ENCODE peak calls at places on chromosomes 16 and 17, in four cellular contexts. One of them, this sample, is unnamed.

GRCh38 chr17:19904924-19905323 is 37.2 kb upstream of the ULK2 start:
- DNase-seq in GM12878: no peak
- DNase-seq in WTC11: no peak
- DNase-seq in HepG2: no peak
- DNase-seq in this sample: no peak

GRCh38 chr17:2904135-2904534 is 107.9 kb downstream of the RAP1GAP2 start:
- DNase-seq in GM12878: no peak
- DNase-seq in HepG2: no peak
- DNase-seq in WTC11: no peak
- DNase-seq in this sample: no peak

GRCh38 chr17:57724038-57724728 is 20.9 kb downstream of the CCDC182 start:
- DNase-seq in GM12878: peak; percentile 32
- DNase-seq in WTC11: no peak
- DNase-seq in HepG2: no peak
- DNase-seq in this sample: no peak

GRCh38 chr16:81678326-81679095 is 100.6 kb upstream of the PLCG2 start:
- DNase-seq in GM12878: no peak
- DNase-seq in WTC11: no peak
- DNase-seq in HepG2: no peak
- DNase-seq in this sample: peak; percentile 33

GRCh38 chr17:47223007-47223406 is 13.9 kb downstream of the MYL4 start:
- DNase-seq in WTC11: no peak
- DNase-seq in GM12878: no peak
- DNase-seq in HepG2: no peak
- DNase-seq in this sample: no peak

GRCh38 chr16:69367980-69368379 is 16.4 kb upstream of the TMED6 start:
- DNase-seq in GM12878: no peak
- DNase-seq in WTC11: no peak
- DNase-seq in HepG2: no peak
- DNase-seq in this sample: no peak

GRCh38 chr17:29299031-29299430 is 5.1 kb upstream of the NUFIP2 start:
- DNase-seq in HepG2: no peak
- DNase-seq in GM12878: no peak
- DNase-seq in WTC11: no peak
- DNase-seq in this sample: no peak

GRCh38 chr17:51397361-51398127 is 137.2 kb downstream of the UTP18 start:
- DNase-seq in HepG2: no peak
- DNase-seq in WTC11: no peak
- DNase-seq in GM12878: no peak
- DNase-seq in this sample: no peak

GRCh38 chr17:27762527-27763305 is 37.6 kb downstream of the NOS2 start:
- DNase-seq in GM12878: no peak
- DNase-seq in WTC11: peak; percentile 59
- DNase-seq in HepG2: no peak
- DNase-seq in this sample: no peak

GRCh38 chr16:66026211-66026610 is 340.3 kb upstream of the CDH5 start:
- DNase-seq in WTC11: peak; percentile 52
- DNase-seq in GM12878: no peak
- DNase-seq in HepG2: no peak
- DNase-seq in this sample: peak; percentile 9

GRCh38 chr16:53504665-53505064 is 1.7 kb upstream of the AKTIP start:
- DNase-seq in WTC11: no peak
- DNase-seq in HepG2: no peak
- DNase-seq in GM12878: no peak
- DNase-seq in this sample: no peak

GRCh38 chr17:6313835-6314234 is 121.1 kb downstream of the AIPL1 start:
- DNase-seq in HepG2: no peak
- DNase-seq in GM12878: no peak
- DNase-seq in WTC11: peak; percentile 25
- DNase-seq in this sample: no peak

GRCh38 chr17:69539781-69540319 is 125.4 kb downstream of the MAP2K6 start:
- DNase-seq in WTC11: no peak
- DNase-seq in HepG2: no peak
- DNase-seq in GM12878: no peak
- DNase-seq in this sample: no peak

GRCh38 chr17:40427002-40427491 is 9.4 kb upstream of the TOP2A start:
- DNase-seq in WTC11: no peak
- DNase-seq in HepG2: no peak
- DNase-seq in GM12878: no peak
- DNase-seq in this sample: no peak

GRCh38 chr16:84308120-84308519 is 13.4 kb downstream of the WFDC1 start:
- DNase-seq in GM12878: no peak
- DNase-seq in HepG2: peak; percentile 40
- DNase-seq in WTC11: peak; percentile 79
- DNase-seq in this sample: peak; percentile 57

GRCh38 chr17:42784361-42784760 is 4.0 kb downstream of the WNK4 start:
- DNase-seq in HepG2: no peak
- DNase-seq in WTC11: no peak
- DNase-seq in GM12878: no peak
- DNase-seq in this sample: no peak

GRCh38 chr17:5832886-5833285 is 237.3 kb upstream of the WSCD1 start:
- DNase-seq in WTC11: no peak
- DNase-seq in GM12878: no peak
- DNase-seq in HepG2: peak; percentile 37
- DNase-seq in this sample: no peak

DNA sequence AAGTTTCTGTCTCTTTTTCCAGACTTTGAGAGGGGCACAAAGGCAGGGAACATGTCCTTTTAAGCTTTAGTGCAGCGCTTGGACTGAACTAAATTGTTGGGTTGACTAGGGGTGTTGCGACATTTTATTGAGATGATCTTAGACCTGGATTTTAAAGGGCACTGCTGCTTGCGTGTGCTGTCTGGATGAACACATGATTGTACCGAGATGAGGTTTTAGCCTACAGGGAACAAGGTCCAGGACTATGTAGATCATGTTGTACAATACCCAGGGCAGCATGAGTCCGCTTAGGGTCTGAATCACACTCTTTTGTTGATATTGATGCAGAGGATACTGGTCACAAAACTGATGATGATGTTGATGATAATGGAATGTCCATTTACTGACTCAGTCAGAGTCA is 5.2 kb upstream of the RGS9 start:
- DNase-seq in GM12878: no peak
- DNase-seq in HepG2: peak; percentile 57
- DNase-seq in WTC11: no peak
- DNase-seq in this sample: no peak
- TF ChIP-seq TCF7 in GM12878: no peak
- TF ChIP-seq TCF7 in HepG2: no peak
- TF ChIP-seq TCF7 in WTC11: no peak
- TF ChIP-seq TCF7 in this sample: no peak

GRCh38 chr16:87780385-87780989 is 14.7 kb upstream of the KLHDC4 start:
- DNase-seq in WTC11: no peak
- DNase-seq in HepG2: no peak
- DNase-seq in GM12878: peak; percentile 87
- DNase-seq in this sample: peak; percentile 33
- TF ChIP-seq TCF7 in WTC11: no peak
- TF ChIP-seq TCF7 in HepG2: no peak
- TF ChIP-seq TCF7 in GM12878: peak; percentile 46
- TF ChIP-seq TCF7 in this sample: no peak

GRCh38 chr17:36475346-36475970 is 11.0 kb upstream of the ZNHIT3 start:
- DNase-seq in HepG2: no peak
- DNase-seq in GM12878: no peak
- DNase-seq in WTC11: no peak
- DNase-seq in this sample: no peak
- TF ChIP-seq TCF7 in HepG2: no peak
- TF ChIP-seq TCF7 in GM12878: no peak
- TF ChIP-seq TCF7 in WTC11: no peak
- TF ChIP-seq TCF7 in this sample: no peak

GRCh38 chr16:79274197-79274596 is 326.3 kb downstream of the MAF start:
- DNase-seq in HepG2: no peak
- DNase-seq in WTC11: no peak
- DNase-seq in GM12878: no peak
- DNase-seq in this sample: no peak

GRCh38 chr16:79269211-79269863 is 331.2 kb downstream of the MAF start:
- DNase-seq in HepG2: no peak
- DNase-seq in WTC11: no peak
- DNase-seq in GM12878: peak; percentile 61
- DNase-seq in this sample: no peak

GRCh38 chr16:79270011-79270410 is 330.5 kb downstream of the MAF start:
- DNase-seq in HepG2: no peak
- DNase-seq in GM12878: no peak
- DNase-seq in WTC11: no peak
- DNase-seq in this sample: no peak

GRCh38 chr16:79271583-79271982 is 329.0 kb downstream of the MAF start:
- DNase-seq in HepG2: no peak
- DNase-seq in WTC11: no peak
- DNase-seq in GM12878: no peak
- DNase-seq in this sample: no peak

GRCh38 chr16:79272141-79272577 is 328.4 kb downstream of the MAF start:
- DNase-seq in HepG2: no peak
- DNase-seq in GM12878: no peak
- DNase-seq in WTC11: no peak
- DNase-seq in this sample: peak; percentile 10
- TF ChIP-seq TCF7 in HepG2: no peak
- TF ChIP-seq TCF7 in GM12878: no peak
- TF ChIP-seq TCF7 in WTC11: no peak
- TF ChIP-seq TCF7 in this sample: no peak

GRCh38 chr17:76673729-76674128 is 30.2 kb upstream of the ST6GALNAC1 start:
- DNase-seq in GM12878: no peak
- DNase-seq in HepG2: no peak
- DNase-seq in WTC11: no peak
- DNase-seq in this sample: no peak
- TF ChIP-seq TCF7 in GM12878: no peak
- TF ChIP-seq TCF7 in HepG2: no peak
- TF ChIP-seq TCF7 in WTC11: no peak
- TF ChIP-seq TCF7 in this sample: no peak

GRCh38 chr17:34133350-34133749 is 121.7 kb upstream of the CCL2 start:
- DNase-seq in WTC11: no peak
- DNase-seq in GM12878: no peak
- DNase-seq in HepG2: no peak
- DNase-seq in this sample: no peak

GRCh38 chr17:34139996-34140395 is 115.1 kb upstream of the CCL2 start:
- DNase-seq in HepG2: no peak
- DNase-seq in WTC11: no peak
- DNase-seq in GM12878: no peak
- DNase-seq in this sample: no peak

GRCh38 chr17:34131386-34131785 is 123.7 kb upstream of the CCL2 start:
- DNase-seq in GM12878: no peak
- DNase-seq in HepG2: no peak
- DNase-seq in WTC11: no peak
- DNase-seq in this sample: no peak

GRCh38 chr17:34135841-34136240 is 119.2 kb upstream of the CCL2 start:
- DNase-seq in HepG2: no peak
- DNase-seq in WTC11: no peak
- DNase-seq in GM12878: no peak
- DNase-seq in this sample: no peak
- TF ChIP-seq TCF7 in HepG2: no peak
- TF ChIP-seq TCF7 in WTC11: no peak
- TF ChIP-seq TCF7 in GM12878: no peak
- TF ChIP-seq TCF7 in this sample: no peak

DNA sequence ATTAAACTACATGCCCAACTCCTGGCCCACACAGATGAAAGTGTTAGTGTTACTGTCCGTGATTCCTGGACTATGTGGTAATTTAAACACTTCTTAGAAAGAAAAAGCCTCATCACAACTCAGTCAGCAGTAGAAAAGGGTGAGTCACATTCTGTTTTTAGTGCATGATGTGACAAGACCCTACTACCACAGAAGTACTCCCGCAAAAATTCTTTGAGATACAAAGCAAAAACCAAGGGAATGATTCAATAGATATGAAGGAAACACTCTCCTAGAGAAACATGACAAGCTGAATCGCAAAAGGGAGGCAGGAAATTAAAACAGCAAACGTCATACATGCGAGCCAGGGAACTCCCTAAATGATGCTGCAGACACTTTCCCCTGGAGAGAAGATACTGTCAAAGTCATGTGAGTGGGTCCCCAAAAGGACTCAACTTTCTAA is 14.4 kb downstream of the SNN start:
- DNase-seq in HepG2: no peak
- DNase-seq in GM12878: no peak
- DNase-seq in WTC11: no peak
- DNase-seq in this sample: no peak
- TF ChIP-seq TCF7 in HepG2: no peak
- TF ChIP-seq TCF7 in GM12878: no peak
- TF ChIP-seq TCF7 in WTC11: no peak
- TF ChIP-seq TCF7 in this sample: no peak

GRCh38 chr17:45397796-45398195 is 34.9 kb downstream of the ARHGAP27 start:
- DNase-seq in WTC11: no peak
- DNase-seq in GM12878: no peak
- DNase-seq in HepG2: no peak
- DNase-seq in this sample: no peak

GRCh38 chr17:45398800-45399199 is 33.9 kb downstream of the ARHGAP27 start:
- DNase-seq in GM12878: no peak
- DNase-seq in WTC11: no peak
- DNase-seq in HepG2: no peak
- DNase-seq in this sample: no peak

GRCh38 chr17:45394913-45395568 is 37.6 kb downstream of the ARHGAP27 start:
- DNase-seq in HepG2: peak; percentile 72
- DNase-seq in GM12878: no peak
- DNase-seq in WTC11: peak; percentile 88
- DNase-seq in this sample: peak; percentile 94

GRCh38 chr17:45395569-45396415 is 36.9 kb downstream of the ARHGAP27 start:
- DNase-seq in HepG2: no peak
- DNase-seq in GM12878: no peak
- DNase-seq in WTC11: no peak
- DNase-seq in this sample: no peak

DNA sequence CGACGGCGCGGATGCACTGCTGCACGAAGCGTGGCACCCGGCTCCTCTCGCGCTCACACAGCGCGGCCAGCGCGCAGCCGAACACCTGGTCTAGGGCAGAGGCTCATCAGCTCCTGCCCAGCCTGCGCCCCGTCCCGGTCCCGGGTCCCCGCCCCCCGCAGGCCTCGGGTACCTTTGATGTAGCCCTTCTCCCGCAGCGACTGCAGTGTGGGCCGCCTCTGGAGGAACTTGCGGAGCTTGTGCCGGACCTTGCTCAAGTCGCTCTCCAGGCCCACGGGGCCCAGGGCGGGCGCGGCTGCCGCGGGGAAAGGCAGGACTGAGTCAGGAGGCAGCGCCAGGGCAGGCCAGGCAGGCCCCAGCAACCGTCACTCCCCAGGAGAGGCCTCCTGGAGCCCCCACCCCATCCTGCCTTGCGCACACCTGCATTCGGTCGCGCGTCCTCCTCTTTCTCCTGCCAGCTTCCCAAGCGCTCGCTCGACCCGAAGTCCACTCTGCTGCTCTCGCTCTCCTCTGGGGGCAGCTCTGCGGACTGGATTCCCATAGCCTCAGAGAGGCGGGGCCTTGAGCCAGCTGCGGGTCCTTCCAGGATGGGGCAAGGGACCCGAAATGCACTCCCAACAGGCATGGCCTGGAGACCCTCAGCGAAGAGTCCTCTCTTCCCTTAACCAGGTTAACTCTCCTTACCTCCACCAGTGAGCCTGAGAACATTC is 36.0 kb downstream of the ARHGAP27 start:
- DNase-seq in WTC11: peak; percentile 48
- DNase-seq in HepG2: no peak
- DNase-seq in GM12878: no peak
- DNase-seq in this sample: no peak
- TF ChIP-seq TCF7 in WTC11: no peak
- TF ChIP-seq TCF7 in HepG2: no peak
- TF ChIP-seq TCF7 in GM12878: no peak
- TF ChIP-seq TCF7 in this sample: no peak